ENCODE peak calls at places on chromosomes 4 and X, in seven cellular contexts. Z, L, M, F, J, O and X are unnamed samples.

GRCh38 chr4:40601641-40602040 is 28.0 kb downstream of the RBM47 start:
- DNase-seq in F (no peak), J (no peak), Z (no peak), O (no peak), L (peak; percentile 37), M (no peak), X (no peak)

GRCh38 chr4:128639586-128640270 is 169.8 kb upstream of the JADE1 start:
- DNase-seq in O (peak; percentile 67), Z (no peak), L (no peak), J (no peak), M (no peak), F (no peak), X (no peak)

GRCh38 chr4:147207941-147208340 is 262.3 kb upstream of the TTC29 start:
- DNase-seq in M (no peak), J (no peak), L (no peak), O (peak; percentile 25), Z (no peak), F (no peak), X (no peak)

GRCh38 chrX:101219840-101220191 is 230 bp downstream of the DRP2 start:
- DNase-seq in L (no peak), F (peak; percentile 5), Z (no peak), J (no peak), M (no peak), O (peak; percentile 51), X (no peak)

GRCh38 chrX:149825424-149825823 is 43.7 kb downstream of the MAGEA9 start:
- DNase-seq in O (no peak), M (peak; percentile 15), F (peak; percentile 27), Z (no peak), L (peak; percentile 7), J (no peak), X (peak; percentile 40)

GRCh38 chr4:76744253-76744921 is 153.6 kb downstream of the SOWAHB start:
- DNase-seq in J (no peak), Z (no peak), L (no peak), F (no peak), M (no peak), O (peak; percentile 90), X (no peak)

GRCh38 chr4:8501781-8502180 is 61.2 kb downstream of the TRMT44 start:
- DNase-seq in F (no peak), O (no peak), M (no peak), Z (no peak), J (no peak), L (no peak), X (no peak)

GRCh38 chr4:122658377-122658776 is 37.5 kb upstream of the IL21 start:
- DNase-seq in J (no peak), F (no peak), O (no peak), L (no peak), Z (no peak), M (no peak), X (no peak)

GRCh38 chrX:152896450-152896849 is 1.4 kb upstream of the ZNF185 start:
- DNase-seq in O (no peak), L (no peak), Z (peak; percentile 41), F (no peak), M (no peak), J (no peak), X (no peak)

GRCh38 chrX:41922694-41923171 is 621 bp downstream of the CASK start:
- DNase-seq in Z (peak; percentile 17), M (no peak), L (peak; percentile 7), J (peak; percentile 65), F (peak; percentile 55), O (peak; percentile 5), X (peak; percentile 13)

GRCh38 chrX:7112071-7112470 is 35.4 kb upstream of the STS start:
- DNase-seq in Z (no peak), F (no peak), J (no peak), M (no peak), L (no peak), O (no peak), X (no peak)

GRCh38 chr4:152243890-152244595 is 291.8 kb downstream of the FBXW7 start:
- DNase-seq in L (no peak), M (no peak), F (no peak), O (peak; percentile 4), J (no peak), Z (no peak), X (no peak)

GRCh38 chrX:17814557-17814956 is 46.5 kb downstream of the RAI2 start:
- DNase-seq in L (no peak), M (no peak), O (peak; percentile 21), Z (no peak), J (no peak), F (no peak), X (peak; percentile 17)

GRCh38 chr4:132334081-132334480 is 815.0 kb upstream of the PCDH10 start:
- DNase-seq in L (no peak), M (no peak), O (no peak), F (no peak), J (no peak), Z (no peak), X (no peak)

GRCh38 chr4:133450813-133451212 is 301.7 kb downstream of the PCDH10 start:
- DNase-seq in F (no peak), O (no peak), M (no peak), J (no peak), Z (no peak), L (no peak), X (no peak)

GRCh38 chr4:166252487-166253402 is 379.7 kb downstream of the TLL1 start:
- DNase-seq in L (no peak), J (no peak), M (no peak), F (peak; percentile 6), O (peak; percentile 1), Z (no peak), X (peak; percentile 47)
- TF ChIP-seq CTCF in L (peak; percentile 33), J (peak; percentile 46), M (no peak), F (peak; percentile 46), O (peak; percentile 6), Z (peak; percentile 36), X (peak; percentile 45)

GRCh38 chr4:7275067-7275466 is 82.7 kb downstream of the SORCS2 start:
- DNase-seq in F (no peak), J (no peak), L (no peak), M (no peak), O (no peak), Z (no peak), X (no peak)

GRCh38 chr4:7278071-7278765 is 85.9 kb downstream of the SORCS2 start:
- DNase-seq in M (no peak), F (no peak), O (no peak), J (no peak), Z (no peak), L (no peak), X (no peak)

GRCh38 chr4:7276538-7276937 is 84.2 kb downstream of the SORCS2 start:
- DNase-seq in M (no peak), F (no peak), O (peak; percentile 29), L (no peak), Z (no peak), J (no peak), X (no peak)

GRCh38 chr4:7273741-7274297 is 81.5 kb downstream of the SORCS2 start:
- DNase-seq in L (no peak), Z (no peak), F (no peak), J (no peak), M (no peak), O (no peak), X (no peak)

DNA sequence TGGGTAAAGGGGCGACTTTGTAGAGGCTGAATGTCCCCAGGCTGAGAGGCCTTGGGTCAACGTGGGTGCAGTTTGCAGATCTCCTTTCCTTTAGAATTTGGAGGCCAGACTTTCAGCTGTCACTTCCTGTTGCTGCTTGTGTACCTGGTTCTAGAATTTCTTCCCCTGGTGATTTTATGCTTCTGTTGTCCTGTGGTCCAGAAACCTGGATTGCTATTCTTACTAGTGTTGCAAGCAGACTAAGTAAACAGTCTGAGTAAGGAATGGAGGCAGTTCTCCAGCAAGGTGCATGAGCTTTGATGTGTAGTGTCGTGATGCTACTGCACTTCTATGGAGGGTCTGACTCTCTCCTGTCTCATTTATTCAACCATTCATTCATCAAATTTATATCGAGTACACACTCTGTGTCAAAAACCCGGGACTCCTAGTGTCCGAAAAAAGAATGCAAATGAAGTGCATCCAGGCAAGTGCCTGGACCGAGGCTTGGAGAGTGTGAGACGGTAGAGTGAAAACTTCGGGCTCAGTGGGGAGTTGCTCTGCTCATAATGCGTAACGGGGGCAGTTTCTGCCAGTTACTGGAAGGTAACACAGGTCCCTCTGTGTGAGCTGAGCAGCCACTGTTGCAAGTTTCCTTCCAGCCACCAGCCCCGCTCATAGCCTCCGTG is 83.3 kb downstream of the SORCS2 start:
- DNase-seq in F (no peak), M (no peak), Z (no peak), J (no peak), L (no peak), O (no peak), X (no peak)
- TF ChIP-seq CTCF in F (no peak), M (no peak), Z (no peak), J (no peak), L (no peak), O (no peak), X (no peak)

GRCh38 chr4:154984148-154984547 is 203.1 kb downstream of the RBM46 start:
- DNase-seq in O (no peak), Z (no peak), J (no peak), F (no peak), M (no peak), L (no peak), X (no peak)
- TF ChIP-seq CTCF in O (no peak), Z (no peak), J (no peak), F (no peak), M (no peak), L (no peak), X (no peak)

GRCh38 chr4:26132858-26133257 is 188.0 kb upstream of the RBPJ start:
- DNase-seq in Z (no peak), M (no peak), O (no peak), L (no peak), J (no peak), F (no peak), X (peak; percentile 47)
- TF ChIP-seq CTCF in Z (no peak), M (no peak), O (no peak), L (peak; percentile 8), J (no peak), F (no peak), X (no peak)

DNA sequence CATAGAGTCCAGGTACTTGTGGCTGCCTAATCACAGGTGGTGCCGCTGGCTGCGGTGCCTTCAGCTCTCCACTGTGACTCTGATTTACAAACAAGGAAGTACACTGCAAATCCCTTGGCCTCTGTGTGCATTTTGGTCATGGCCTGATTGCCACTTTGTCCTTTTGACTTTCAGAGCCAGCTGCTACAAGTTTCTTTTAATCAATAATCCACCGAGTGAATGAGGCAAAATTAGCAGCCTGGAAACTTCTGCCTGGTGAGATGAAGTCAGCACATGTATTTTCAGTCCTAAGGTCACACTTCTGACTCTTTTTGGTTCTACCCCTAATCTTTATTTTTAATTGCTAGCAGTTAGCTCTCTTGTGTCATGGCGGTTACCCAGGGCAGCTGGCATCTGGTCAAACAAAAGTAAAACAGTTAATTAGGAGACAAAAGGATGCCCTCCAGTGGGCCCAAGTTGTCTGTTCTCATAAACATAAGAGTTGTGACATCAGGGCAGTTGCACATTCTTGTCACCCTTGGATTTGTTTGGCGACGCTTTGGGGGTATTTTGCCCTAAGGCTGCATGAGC is 62.3 kb upstream of the LNX1 start:
- DNase-seq in L (peak; percentile 89), O (peak; percentile 52), M (no peak), Z (no peak), J (no peak), F (no peak), X (peak; percentile 47)
- TF ChIP-seq CTCF in L (peak; percentile 22), O (peak; percentile 17), M (no peak), Z (no peak), J (no peak), F (no peak), X (no peak)